ENCODE peak calls at places on chromosome 16, in six cellular contexts. O is epithelial cell of proximal tubule, F is MCF 10A, E is endothelial cell of umbilical vein, C is upper lobe of right lung, T is HFF-Myc. R is an unnamed sample.

GRCh38 chr16:51538707-51539604 is 387.9 kb upstream of the SALL1 start:
- DNase-seq in E (peak; percentile 58), O (peak; percentile 91), T (peak; percentile 86), F (peak; percentile 93), C (no peak), R (peak; percentile 59)

GRCh38 chr16:88970539-88971065 is 6.4 kb downstream of the CBFA2T3 start:
- DNase-seq in C (no peak), E (no peak), F (no peak), O (no peak), T (no peak), R (no peak)

GRCh38 chr16:55294947-55295346 is 29.1 kb upstream of the IRX6 start:
- DNase-seq in T (no peak), O (peak; percentile 63), E (no peak), F (no peak), C (no peak), R (no peak)

GRCh38 chr16:71467810-71468209 is 5.8 kb upstream of the ZNF23 start:
- DNase-seq in E (peak; percentile 16), T (no peak), O (no peak), C (no peak), F (peak; percentile 56), R (no peak)

GRCh38 chr16:89233678-89234490 is 16.4 kb downstream of the ZNF778 start:
- DNase-seq in C (no peak), T (no peak), E (no peak), F (no peak), O (no peak), R (no peak)

GRCh38 chr16:53779186-53779585 is 75.2 kb downstream of the FTO start:
- DNase-seq in C (no peak), O (no peak), T (no peak), E (no peak), F (no peak), R (no peak)

GRCh38 chr16:71855937-71856662 is 10.3 kb downstream of the ATXN1L start:
- DNase-seq in O (no peak), C (no peak), F (no peak), T (no peak), E (no peak), R (no peak)

GRCh38 chr16:23362460-23363317 is 60.6 kb downstream of the SCNN1B start:
- DNase-seq in C (peak; percentile 91), T (no peak), O (no peak), E (peak; percentile 88), F (peak; percentile 95), R (no peak)

GRCh38 chr16:27181020-27181419 is 22.3 kb upstream of the KDM8 start:
- DNase-seq in F (no peak), O (no peak), C (no peak), T (no peak), E (no peak), R (no peak)

GRCh38 chr16:3058173-3059030 is 7.0 kb upstream of the IL32 start:
- DNase-seq in O (no peak), T (no peak), E (no peak), F (peak; percentile 50), C (peak; percentile 81), R (no peak)

GRCh38 chr16:76456016-76456415 is 178.8 kb downstream of the CNTNAP4 start:
- DNase-seq in F (no peak), C (no peak), O (no peak), E (no peak), T (no peak), R (no peak)

GRCh38 chr16:4115209-4115940 is 867 bp downstream of the ADCY9 start:
- DNase-seq in C (peak; percentile 86), F (no peak), O (no peak), T (no peak), E (peak; percentile 44), R (no peak)

GRCh38 chr16:85757341-85757822 is 6.5 kb upstream of the C16orf74 start:
- DNase-seq in E (no peak), F (peak; percentile 49), O (no peak), C (no peak), T (peak; percentile 41), R (no peak)

GRCh38 chr16:3882531-3882930 is 2.0 kb upstream of the CREBBP start:
- DNase-seq in T (no peak), E (no peak), O (no peak), C (no peak), F (no peak), R (no peak)

GRCh38 chr16:87826798-87827587 is 42.3 kb downstream of the SLC7A5 start:
- DNase-seq in E (no peak), T (no peak), O (no peak), F (no peak), C (no peak), R (no peak)

GRCh38 chr16:24074574-24074973 is 181.6 kb upstream of the CACNG3 start:
- DNase-seq in F (no peak), O (no peak), E (no peak), C (no peak), T (no peak), R (no peak)

GRCh38 chr16:57725077-57725953 is 10.3 kb upstream of the KATNB1 start:
- DNase-seq in F (peak; percentile 6), E (no peak), T (no peak), C (no peak), O (no peak), R (no peak)

DNA sequence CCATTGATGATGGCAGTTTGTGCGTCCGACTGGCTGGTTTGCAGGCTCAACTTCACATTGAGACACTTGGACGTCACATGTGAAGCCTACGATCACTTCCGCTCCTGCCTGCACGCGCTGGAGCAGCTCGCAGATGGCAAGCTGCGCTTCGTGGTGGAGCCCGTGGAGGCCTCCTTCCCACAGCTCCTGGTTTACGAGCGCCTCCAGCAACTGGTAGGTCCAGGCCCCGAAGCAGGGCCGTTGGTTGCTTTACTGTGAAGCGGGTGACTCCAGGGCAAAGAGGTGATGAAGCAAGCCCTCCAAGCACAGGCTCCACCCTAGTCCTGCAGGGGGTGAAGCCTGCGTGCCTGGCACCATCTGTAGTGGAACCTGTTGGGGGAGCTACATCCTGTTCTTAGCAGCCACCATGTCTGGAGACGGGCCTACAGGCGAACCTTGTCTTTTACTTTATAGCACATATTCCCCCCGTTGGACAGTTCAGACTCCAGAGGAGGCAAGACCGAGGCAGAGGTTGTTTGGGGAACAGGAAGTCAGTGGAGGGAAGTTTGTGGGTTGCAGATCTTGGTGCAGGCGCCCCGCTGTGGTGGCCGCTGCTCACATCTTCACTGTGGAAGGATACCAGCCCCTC is 23.1 kb downstream of the METTL22 start:
- DNase-seq in T (no peak), O (no peak), F (no peak), C (peak; percentile 75), E (no peak), R (no peak)
- TF ChIP-seq CTCF in T (no peak), O (no peak), F (no peak), C (peak; percentile 9), E (no peak), R (no peak)

GRCh38 chr16:720507-720989 is 398 bp upstream of the ANTKMT start:
- DNase-seq in O (no peak), E (peak; percentile 45), T (no peak), C (no peak), F (peak; percentile 53), R (no peak)

GRCh38 chr16:718922-719321 is 2.0 kb upstream of the ANTKMT start:
- DNase-seq in T (no peak), C (no peak), F (no peak), E (no peak), O (no peak), R (no peak)

GRCh38 chr16:720990-721764 is at the start of gene ANTKMT:
- DNase-seq in C (peak; percentile 93), F (peak; percentile 82), T (no peak), E (peak; percentile 64), O (no peak), R (no peak)

GRCh38 chr16:718389-718788 is 2.6 kb upstream of the ANTKMT start:
- DNase-seq in F (no peak), T (no peak), O (no peak), E (no peak), C (no peak), R (no peak)

GRCh38 chr16:719815-720506 is 985 bp upstream of the ANTKMT start:
- DNase-seq in O (no peak), C (no peak), T (no peak), E (no peak), F (peak; percentile 44), R (no peak)
- TF ChIP-seq CTCF in O (peak; percentile 40), C (peak; percentile 8), T (peak; percentile 30), E (no peak), F (no peak), R (peak; percentile 42)

GRCh38 chr16:11700264-11701029 is 32.2 kb downstream of the SNN start:
- DNase-seq in O (no peak), T (no peak), F (peak; percentile 49), E (no peak), C (no peak), R (no peak)

GRCh38 chr16:11697319-11697718 is 29.1 kb downstream of the SNN start:
- DNase-seq in T (no peak), E (no peak), O (no peak), F (no peak), C (no peak), R (no peak)

GRCh38 chr16:11699234-11699894 is 31.1 kb downstream of the SNN start:
- DNase-seq in T (no peak), O (no peak), E (no peak), F (no peak), C (no peak), R (no peak)

GRCh38 chr16:11696266-11697012 is 28.2 kb downstream of the SNN start:
- DNase-seq in F (no peak), E (no peak), C (no peak), O (no peak), T (no peak), R (no peak)

DNA sequence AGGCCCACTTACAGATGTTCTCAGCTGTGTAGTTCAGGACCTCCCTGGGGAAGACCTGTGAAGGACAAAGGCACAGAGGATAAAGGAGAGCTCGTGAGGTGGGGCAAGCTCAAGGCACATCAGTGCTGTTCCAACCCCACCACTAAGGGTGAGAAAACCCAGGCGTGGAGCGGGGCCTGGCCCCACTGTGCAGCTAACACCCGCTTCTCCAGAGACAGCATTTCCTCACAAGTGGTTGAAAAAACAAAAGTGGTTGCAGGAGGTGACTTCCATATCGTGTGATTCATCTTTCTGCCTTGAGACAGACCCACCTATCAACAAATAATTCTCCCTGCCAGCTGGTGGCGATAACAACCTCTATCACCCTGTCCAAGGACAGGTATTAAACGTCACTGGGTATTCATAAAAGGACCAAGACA is 30.0 kb downstream of the SNN start:
- DNase-seq in O (no peak), F (peak; percentile 19), T (no peak), E (no peak), C (no peak), R (no peak)
- TF ChIP-seq CTCF in O (peak; percentile 41), F (no peak), T (no peak), E (no peak), C (no peak), R (peak; percentile 24)

DNA sequence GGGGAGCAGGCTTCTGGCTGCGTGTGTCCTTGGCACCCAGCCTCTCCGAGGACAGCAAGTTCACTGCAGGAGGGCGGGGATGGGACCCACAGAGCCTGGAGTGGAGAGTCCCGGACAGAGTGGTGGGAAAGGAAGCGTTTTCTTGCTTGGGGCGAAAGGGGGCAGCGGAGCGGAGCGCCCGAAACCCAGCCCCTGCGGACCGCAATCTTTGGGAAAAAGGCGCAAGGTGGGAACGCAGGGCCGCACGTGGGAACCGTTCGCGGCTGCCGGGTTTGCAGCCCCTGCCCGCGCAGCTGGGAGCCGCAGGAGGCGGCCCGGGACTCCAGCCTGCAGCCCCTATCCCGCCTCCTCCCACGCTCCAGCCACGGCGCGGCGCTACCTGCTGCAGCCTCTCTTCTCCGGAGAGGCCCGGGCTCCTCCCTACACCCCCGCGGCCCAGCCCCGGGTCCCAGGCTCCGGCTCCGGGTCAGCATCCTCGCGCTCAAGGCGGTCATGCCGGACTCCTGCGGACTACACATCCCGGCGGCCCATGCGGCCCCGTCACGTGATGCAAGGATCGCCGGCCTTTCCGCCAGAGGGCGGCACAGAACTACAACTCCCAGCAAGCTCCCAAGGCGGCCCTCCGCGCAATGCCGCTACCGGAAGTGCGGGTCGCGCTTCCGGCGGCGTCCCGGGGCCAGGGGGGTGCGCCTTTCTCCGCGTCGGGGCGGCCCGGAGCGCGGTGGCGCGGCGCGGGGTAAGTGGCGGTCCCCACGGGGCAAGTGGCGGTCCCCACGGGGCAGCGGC is at the start of the genes NTHL1 and TSC2:
- DNase-seq in E (peak; percentile 97), F (peak; percentile 95), T (peak; percentile 85), O (peak; percentile 39), C (peak; percentile 99), R (peak; percentile 81)
- TF ChIP-seq CTCF in E (no peak), F (peak; percentile 39), T (no peak), O (peak; percentile 28), C (peak; percentile 38), R (peak; percentile 38)

R was measured in retinal pigment epithelial cell.